ENCODE peak calls at places on chromosomes 16 and 17, in five cellular contexts. Y is ascending aorta, T is neural progenitor cell, C is tibial artery, E is heart right ventricle. J is an unnamed sample.

GRCh38 chr16:66427036-66427446 is at the start of gene BEAN1:
- DNase-seq in E (peak; percentile 40), Y (peak; percentile 63), C (no peak), T (peak; percentile 81), J (no peak)

GRCh38 chr17:48995871-48996695 is 1.1 kb upstream of the IGF2BP1 start:
- DNase-seq in Y (no peak), E (no peak), C (no peak), T (peak; percentile 97), J (no peak)

GRCh38 chr16:89270666-89271345 is 53.3 kb downstream of the ZNF778 start:
- DNase-seq in T (no peak), C (no peak), Y (no peak), E (no peak), J (no peak)

GRCh38 chr17:56786989-56787482 is 46.7 kb downstream of the C17orf67 start:
- DNase-seq in Y (no peak), T (no peak), C (no peak), E (no peak), J (peak; percentile 26)

GRCh38 chr16:89185062-89185751 is 13.7 kb downstream of the CDH15 start:
- DNase-seq in Y (no peak), C (no peak), E (peak; percentile 8), T (no peak), J (no peak)

GRCh38 chr17:58756246-58757161 is 850 bp downstream of the PPM1E start:
- DNase-seq in C (no peak), Y (no peak), E (no peak), T (peak; percentile 61), J (no peak)

GRCh38 chr16:2811703-2812471 is 5.2 kb upstream of the PRSS21 start:
- DNase-seq in E (no peak), T (no peak), Y (no peak), C (no peak), J (no peak)

GRCh38 chr16:3173892-3174617 is 13.9 kb upstream of the OR1F1 start:
- DNase-seq in Y (no peak), T (peak; percentile 87), E (no peak), C (no peak), J (no peak)

GRCh38 chr16:75267631-75268264 is 16.3 kb upstream of the BCAR1 start:
- DNase-seq in T (no peak), C (no peak), E (peak; percentile 80), Y (peak; percentile 80), J (peak; percentile 66)

GRCh38 chr17:9818760-9819159 is 3.1 kb downstream of the GSG1L2 start:
- DNase-seq in C (no peak), Y (no peak), E (no peak), T (no peak), J (no peak)

GRCh38 chr16:46822270-46822669 is 8.7 kb downstream of the C16orf87 start:
- DNase-seq in T (no peak), E (no peak), Y (no peak), C (no peak), J (no peak)

GRCh38 chr17:45311762-45312476 is 4.9 kb downstream of the MAP3K14 start:
- DNase-seq in Y (peak; percentile 73), T (no peak), E (peak; percentile 55), C (no peak), J (peak; percentile 53)

GRCh38 chr16:88351521-88352101 is 31.1 kb upstream of the ZNF469 start:
- DNase-seq in T (no peak), E (no peak), C (no peak), Y (no peak), J (no peak)

GRCh38 chr17:20970329-20970728 is 72.5 kb downstream of the USP22 start:
- DNase-seq in C (no peak), Y (no peak), E (no peak), T (no peak), J (no peak)

GRCh38 chr16:31129568-31130335 is 5.8 kb downstream of the PRSS8 start:
- DNase-seq in T (no peak), E (peak; percentile 52), C (no peak), Y (no peak), J (peak; percentile 32)

GRCh38 chr17:60386475-60387058 is 5.4 kb downstream of the USP32 start:
- DNase-seq in E (no peak), Y (no peak), T (peak; percentile 20), C (no peak), J (no peak)

GRCh38 chr16:11994187-11995119 is 17.9 kb downstream of the SNX29 start:
- DNase-seq in E (no peak), T (peak; percentile 26), Y (peak; percentile 67), C (peak; percentile 64), J (no peak)

GRCh38 chr16:57994778-57995177 is 5.7 kb downstream of the ZNF319 start:
- DNase-seq in E (peak; percentile 52), C (peak; percentile 59), T (peak; percentile 81), Y (peak; percentile 71), J (no peak)

GRCh38 chr17:8041249-8041928 is 2.5 kb downstream of the ALOX15B start:
- DNase-seq in T (peak; percentile 72), C (peak; percentile 66), Y (no peak), E (no peak), J (no peak)

GRCh38 chr16:67100569-67101300 is 9.0 kb upstream of the PHAF1 start:
- DNase-seq in Y (no peak), T (no peak), E (no peak), C (no peak), J (no peak)

GRCh38 chr17:7897090-7897489 is 8.5 kb downstream of the CHD3 start:
- DNase-seq in E (no peak), C (no peak), Y (no peak), T (no peak), J (no peak)

GRCh38 chr16:50535506-50536257 is 12.5 kb upstream of the NKD1 start:
- DNase-seq in E (no peak), T (no peak), Y (peak; percentile 60), C (no peak), J (no peak)

GRCh38 chr16:50533317-50533716 is 14.9 kb upstream of the NKD1 start:
- DNase-seq in E (no peak), T (no peak), C (no peak), Y (peak; percentile 8), J (no peak)

GRCh38 chr16:50534091-50534490 is 14.1 kb upstream of the NKD1 start:
- DNase-seq in Y (peak; percentile 3), E (no peak), C (no peak), T (no peak), J (no peak)

GRCh38 chr16:50534958-50535357 is 13.2 kb upstream of the NKD1 start:
- DNase-seq in C (no peak), E (no peak), Y (no peak), T (no peak), J (no peak)

GRCh38 chr16:50534556-50534955 is 13.6 kb upstream of the NKD1 start:
- DNase-seq in C (no peak), Y (peak; percentile 54), T (no peak), E (no peak), J (no peak)
- TF ChIP-seq CTCF in C (no peak), Y (no peak), T (no peak), E (no peak), J (no peak)

GRCh38 chr16:84466692-84467091 is 37.8 kb downstream of the MEAK7 start:
- DNase-seq in Y (no peak), E (no peak), C (no peak), T (no peak), J (no peak)
- H3K27me3 ChIP-seq in Y (no peaks in the 10 kb centered on the region), E (no peaks in the 10 kb centered on the region), C (no peaks in the 10 kb centered on the region), T (no peaks in the 10 kb centered on the region), J (no peaks in the 10 kb centered on the region)

DNA sequence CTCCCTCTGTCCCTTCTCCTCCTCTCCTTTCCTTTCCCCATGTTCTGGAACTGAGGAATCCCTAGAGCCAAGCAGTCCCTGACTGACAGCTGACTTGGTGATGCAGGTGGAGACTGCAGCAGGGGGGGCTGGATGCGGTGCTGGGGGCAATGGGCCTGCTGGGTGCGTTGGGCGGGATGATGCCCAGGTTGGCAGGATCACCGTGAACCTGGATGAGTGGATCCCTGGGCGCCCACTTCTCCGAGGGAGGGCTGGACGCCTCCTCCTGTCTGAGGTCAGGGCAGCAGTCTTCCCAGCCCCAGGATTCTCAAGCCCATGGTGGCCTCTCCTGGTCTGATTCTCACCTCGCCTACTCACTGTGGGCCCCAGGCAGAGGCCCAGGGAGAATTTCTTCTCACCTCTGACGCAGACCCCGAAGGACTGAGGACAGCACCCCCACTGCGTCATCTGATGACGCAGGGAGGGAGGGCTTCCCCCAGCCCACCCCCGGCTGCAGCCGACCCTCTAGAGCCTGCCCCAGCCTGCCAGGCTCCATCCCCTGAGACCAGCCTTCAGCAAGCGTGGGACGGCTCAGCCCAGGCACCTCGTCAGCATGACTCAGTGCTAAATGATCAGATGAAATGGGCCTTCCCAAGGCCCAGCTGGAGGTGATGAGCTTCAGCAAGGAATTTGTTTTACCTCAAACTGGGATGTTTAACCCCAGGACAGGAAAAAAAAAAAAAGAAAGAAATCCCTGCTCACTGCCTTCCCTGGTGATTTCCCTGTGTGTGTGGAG is 188.0 kb upstream of the TNRC6C start:
- DNase-seq in C (no peak), T (no peak), Y (no peak), E (no peak), J (no peak)
- H3K27ac ChIP-seq in C (no peak overlapping the region), T (no peak overlapping the region), Y (no peak overlapping the region), E (no peak overlapping the region), J (no peak overlapping the region)

DNA sequence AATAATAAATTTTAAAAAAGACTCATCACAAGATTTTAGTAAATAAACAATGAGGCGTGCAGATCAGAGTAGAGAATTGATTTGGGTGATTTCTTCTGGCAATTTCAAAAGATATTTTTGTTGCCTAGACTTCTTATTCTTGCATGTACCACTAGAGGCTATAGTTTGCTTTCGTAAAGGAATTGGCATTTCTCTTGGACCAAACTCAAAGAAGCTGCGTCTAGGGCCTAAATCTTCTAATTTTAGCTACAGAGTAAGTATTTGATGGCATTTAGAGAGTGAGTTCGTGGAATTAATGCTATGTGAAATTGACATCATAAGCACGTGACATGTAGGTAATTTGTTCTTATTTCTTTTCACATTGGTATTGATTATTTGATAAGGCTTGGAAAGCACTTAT is 24.4 kb upstream of the ABCC11 start:
- DNase-seq in Y (no peak), T (no peak), C (no peak), E (no peak), J (no peak)
- TF ChIP-seq CTCF in Y (peak; percentile 24), T (no peak), C (peak; percentile 48), E (peak; percentile 22), J (no peak)